ENCODE peak calls at places on chromosomes 5 and 9, in ten cellular contexts. B is SJSA1; J is tibial artery; M is CD8-positive, alpha-beta memory T cell; F is CD8-positive, alpha-beta T cell; K is heart left ventricle; E is dorsolateral prefrontal cortex; X is heart right ventricle; Z is neuronal stem cell; A is esophagus squamous epithelium. N is an unnamed sample.

GRCh38 chr9:90014421-90014820 is 409.6 kb downstream of the GADD45G start:
- DNase-seq in B (no peak), J (no peak), M (no peak), F (no peak), K (no peak), E (no peak), X (no peak), Z (no peak), A (no peak), N (no peak)

GRCh38 chr5:96177303-96177869 is 215.7 kb upstream of the ELL2 start:
- DNase-seq in B (peak; percentile 59), J (no peak), M (no peak), F (no peak), K (no peak), E (no peak), X (no peak), Z (no peak), A (no peak), N (no peak)

GRCh38 chr5:127070243-127070642 is 3.1 kb downstream of the C5orf63 start:
- DNase-seq in B (no peak), J (no peak), M (no peak), F (no peak), K (no peak), E (no peak), X (no peak), Z (no peak), A (no peak), N (no peak)

GRCh38 chr9:27851858-27852257 is 278.6 kb upstream of the C9orf72 start:
- DNase-seq in B (no peak), J (no peak), M (no peak), F (no peak), K (no peak), E (no peak), X (no peak), Z (no peak), A (no peak), N (no peak)

GRCh38 chr9:136484153-136485048 is 1.6 kb upstream of the SEC16A start:
- DNase-seq in B (no peak), J (peak; percentile 77), M (peak; percentile 8), F (no peak), K (peak; percentile 48), E (no peak), X (peak; percentile 52), Z (no peak), A (no peak), N (no peak)

GRCh38 chr5:34914671-34915138 is 599 bp downstream of the RAD1 start:
- DNase-seq in B (no peak), J (no peak), M (peak; percentile 2), F (no peak), K (no peak), E (peak; percentile 15), X (peak; percentile 20), Z (no peak), A (no peak), N (peak; percentile 70)

GRCh38 chr5:122101636-122102285 is 23.7 kb upstream of the LOX start:
- DNase-seq in B (peak; percentile 45), J (no peak), M (no peak), F (no peak), K (no peak), E (no peak), X (no peak), Z (no peak), A (no peak), N (no peak)

GRCh38 chr9:36902063-36902735 is 131.9 kb downstream of the PAX5 start:
- DNase-seq in B (no peak), J (no peak), M (no peak), F (no peak), K (no peak), E (no peak), X (no peak), Z (no peak), A (no peak), N (no peak)

GRCh38 chr5:176611435-176611834 is 1.5 kb upstream of the GPRIN1 start:
- DNase-seq in B (peak; percentile 46), J (peak; percentile 76), M (peak; percentile 44), F (peak; percentile 21), K (peak; percentile 74), E (no peak), X (peak; percentile 79), Z (peak; percentile 71), A (no peak), N (peak; percentile 6)

GRCh38 chr5:32720295-32720694 is 9.2 kb downstream of the NPR3 start:
- DNase-seq in B (no peak), J (no peak), M (no peak), F (no peak), K (no peak), E (no peak), X (no peak), Z (no peak), A (no peak), N (no peak)

GRCh38 chr9:127930298-127931091 is at the start of gene PIP5KL1:
- DNase-seq in B (peak; percentile 81), J (peak; percentile 83), M (peak; percentile 67), F (peak; percentile 62), K (peak; percentile 86), E (peak; percentile 87), X (peak; percentile 86), Z (peak; percentile 85), A (no peak), N (peak; percentile 81)

GRCh38 chr5:169331292-169331852 is 30.4 kb upstream of the SLIT3 start:
- DNase-seq in B (no peak), J (no peak), M (no peak), F (no peak), K (no peak), E (no peak), X (no peak), Z (no peak), A (no peak), N (no peak)

GRCh38 chr5:120122711-120123110 is 341.4 kb upstream of the PRR16 start:
- DNase-seq in B (no peak), J (no peak), M (no peak), F (no peak), K (no peak), E (no peak), X (no peak), Z (no peak), A (no peak), N (no peak)

GRCh38 chr5:120124031-120124430 is 340.1 kb upstream of the PRR16 start:
- DNase-seq in B (no peak), J (no peak), M (no peak), F (no peak), K (no peak), E (no peak), X (no peak), Z (no peak), A (no peak), N (no peak)

GRCh38 chr5:120124961-120125360 is 339.1 kb upstream of the PRR16 start:
- DNase-seq in B (no peak), J (no peak), M (no peak), F (no peak), K (no peak), E (no peak), X (no peak), Z (no peak), A (no peak), N (no peak)
- H3K27ac ChIP-seq in B (no peak overlapping the region), J (no peak overlapping the region), M (no peak overlapping the region), F (no peak overlapping the region), K (no peak overlapping the region), E (no peak overlapping the region), X (no peak overlapping the region), Z (no peak overlapping the region), A (no peak overlapping the region), N (no peak overlapping the region)

GRCh38 chr5:67166460-67166871 is 30.1 kb downstream of the CD180 start:
- DNase-seq in B (no peak), J (peak; percentile 80), M (peak; percentile 50), F (peak; percentile 59), K (peak; percentile 54), E (no peak), X (peak; percentile 61), Z (no peak), A (peak; percentile 21), N (peak; percentile 68)

GRCh38 chr5:67163863-67164595 is 32.6 kb downstream of the CD180 start:
- DNase-seq in B (no peak), J (no peak), M (no peak), F (no peak), K (no peak), E (no peak), X (no peak), Z (no peak), A (no peak), N (no peak)

GRCh38 chr5:67164856-67165523 is 31.6 kb downstream of the CD180 start:
- DNase-seq in B (no peak), J (no peak), M (no peak), F (no peak), K (no peak), E (no peak), X (no peak), Z (no peak), A (no peak), N (no peak)

GRCh38 chr5:67165524-67166459 is 30.8 kb downstream of the CD180 start:
- DNase-seq in B (no peak), J (peak; percentile 91), M (peak; percentile 65), F (peak; percentile 70), K (peak; percentile 85), E (peak; percentile 77), X (peak; percentile 83), Z (peak; percentile 79), A (peak; percentile 40), N (peak; percentile 72)

DNA sequence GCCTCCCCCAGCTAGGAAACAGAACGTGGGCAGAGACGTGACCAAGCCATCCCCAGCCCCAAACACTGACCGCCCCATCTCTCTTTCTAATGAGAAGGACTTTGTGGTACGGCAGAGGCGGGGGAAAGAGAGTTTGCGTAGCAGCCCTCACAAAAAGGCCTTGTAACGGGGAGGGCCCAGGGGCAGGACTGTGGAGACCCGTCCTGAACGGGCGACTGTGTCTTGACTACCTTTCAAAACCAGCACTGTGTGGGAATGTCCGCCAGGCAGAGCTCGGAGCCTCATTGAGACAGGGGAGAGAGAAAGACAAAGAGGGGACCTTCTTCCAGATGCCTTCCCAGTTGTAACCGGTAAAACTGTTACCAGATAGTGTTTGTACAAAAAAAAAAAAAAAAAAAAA is 29.7 kb downstream of the CD180 start:
- DNase-seq in B (no peak), J (no peak), M (no peak), F (no peak), K (no peak), E (no peak), X (no peak), Z (no peak), A (no peak), N (no peak)
- H3K27ac ChIP-seq in B (no peak overlapping the region), J (peak overlapping the region; percentile 44), M (peak overlapping the region; percentile 69), F (peak overlapping the region; percentile 65), K (peak overlapping the region; percentile 59), E (peak overlapping the region; percentile 81), X (peak overlapping the region; percentile 70), Z (peak overlapping the region; percentile 71), A (peak overlapping the region; percentile 90), N (peak overlapping the region; percentile 81)

DNA sequence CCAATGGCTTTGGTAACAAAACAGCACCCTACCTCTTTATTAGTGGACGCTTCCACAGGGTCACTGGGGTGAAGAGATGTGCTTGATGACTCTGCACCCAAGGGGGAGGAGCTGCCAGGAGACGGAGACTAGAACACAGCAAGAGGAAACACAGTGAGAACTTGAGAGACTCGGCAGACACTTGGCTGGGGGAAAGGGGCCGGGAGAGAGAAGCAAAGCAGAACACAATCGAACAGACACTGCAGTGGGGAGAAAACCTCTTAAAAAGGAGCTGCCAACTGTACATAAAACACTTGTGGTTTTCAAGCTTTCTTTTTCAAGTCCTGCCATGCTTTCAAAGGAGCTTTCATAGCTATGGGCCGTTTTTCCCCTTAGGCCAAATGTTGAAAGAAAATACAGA is 151.0 kb downstream of the ENTREP1 start:
- DNase-seq in B (no peak), J (no peak), M (no peak), F (no peak), K (no peak), E (no peak), X (no peak), Z (no peak), A (no peak), N (no peak)
- H3K27ac ChIP-seq in B (no peak overlapping the region), J (no peak overlapping the region), M (no peak overlapping the region), F (no peak overlapping the region), K (no peak overlapping the region), E (no peak overlapping the region), X (no peak overlapping the region), Z (no peak overlapping the region), A (no peak overlapping the region), N (no peak overlapping the region)

GRCh38 chr9:91744114-91744513 is 205.9 kb downstream of the ROR2 start:
- DNase-seq in B (no peak), J (no peak), M (no peak), F (no peak), K (no peak), E (no peak), X (no peak), Z (no peak), A (no peak), N (no peak)
- H3K27ac ChIP-seq in B (no peak overlapping the region), J (no peak overlapping the region), M (no peak overlapping the region), F (no peak overlapping the region), K (no peak overlapping the region), E (no peak overlapping the region), X (no peak overlapping the region), Z (no peak overlapping the region), A (no peak overlapping the region), N (no peak overlapping the region)